ENCODE peak calls at places on chromosome 1, in six cellular contexts. U is lower lobe of right lung, C is posterior vena cava, P is tibial nerve, W is T-helper 1 cell, V is MCF 10A. T is an unnamed sample.

GRCh38 chr1:63087966-63088365 is 234.4 kb upstream of the FOXD3 start:
- DNase-seq in U (no peak), C (no peak), P (no peak), W (no peak), V (no peak), T (no peak)

GRCh38 chr1:169322138-169322537 is 45.5 kb downstream of the NME7 start:
- DNase-seq in U (no peak), C (no peak), P (no peak), W (no peak), V (no peak), T (no peak)

GRCh38 chr1:96521994-96522760 is 199.4 kb upstream of the PTBP2 start:
- DNase-seq in U (no peak), C (no peak), P (no peak), W (no peak), V (peak; percentile 38), T (peak; percentile 68)

GRCh38 chr1:98398649-98399048 is 262.9 kb upstream of the SNX7 start:
- DNase-seq in U (no peak), C (no peak), P (no peak), W (peak; percentile 30), V (no peak), T (no peak)

GRCh38 chr1:168598963-168599362 is 22.6 kb downstream of the XCL1 start:
- DNase-seq in U (no peak), C (no peak), P (no peak), W (no peak), V (no peak), T (peak; percentile 32)

GRCh38 chr1:1351511-1352427 is 2.6 kb upstream of the DVL1 start:
- DNase-seq in U (no peak), C (no peak), P (no peak), W (no peak), V (no peak), T (no peak)

GRCh38 chr1:154803203-154803920 is 66.7 kb downstream of the KCNN3 start:
- DNase-seq in U (no peak), C (no peak), P (no peak), W (no peak), V (no peak), T (no peak)

GRCh38 chr1:160108888-160109662 is 6.5 kb upstream of the ATP1A2 start:
- DNase-seq in U (no peak), C (no peak), P (no peak), W (peak; percentile 61), V (peak; percentile 88), T (peak; percentile 60)

GRCh38 chr1:54547601-54548388 is at the start of gene ACOT11:
- DNase-seq in U (peak; percentile 77), C (peak; percentile 91), P (peak; percentile 64), W (no peak), V (peak; percentile 22), T (no peak)

GRCh38 chr1:118210723-118211110 is 25.7 kb upstream of the SPAG17 start:
- DNase-seq in U (no peak), C (no peak), P (no peak), W (no peak), V (peak; percentile 1), T (peak; percentile 89)

GRCh38 chr1:32128479-32128878 is 20.6 kb downstream of the KPNA6 start:
- DNase-seq in U (no peak), C (no peak), P (no peak), W (no peak), V (no peak), T (no peak)

GRCh38 chr1:238370600-238370999 is 479.9 kb upstream of the ZP4 start:
- DNase-seq in U (no peak), C (no peak), P (no peak), W (no peak), V (no peak), T (no peak)

GRCh38 chr1:28601696-28602095 is 9.6 kb downstream of the RAB42 start:
- DNase-seq in U (no peak), C (no peak), P (no peak), W (peak; percentile 54), V (peak; percentile 92), T (peak; percentile 78)

GRCh38 chr1:42266253-42267135 is 68.5 kb downstream of the FOXJ3 start:
- DNase-seq in U (no peak), C (no peak), P (no peak), W (no peak), V (no peak), T (peak; percentile 36)

GRCh38 chr1:1402081-1402900 is 3.2 kb upstream of the CCNL2 start:
- DNase-seq in U (no peak), C (no peak), P (no peak), W (peak; percentile 24), V (peak; percentile 73), T (peak; percentile 95)

GRCh38 chr1:163084330-163084729 is 15.2 kb downstream of the RGS4 start:
- DNase-seq in U (no peak), C (no peak), P (no peak), W (no peak), V (no peak), T (peak; percentile 26)

GRCh38 chr1:21896652-21897532 is 40.2 kb downstream of the HSPG2 start:
- DNase-seq in U (peak; percentile 68), C (peak; percentile 94), P (peak; percentile 71), W (no peak), V (no peak), T (no peak)

GRCh38 chr1:206470692-206471414 is 577 bp downstream of the IKBKE start:
- DNase-seq in U (no peak), C (no peak), P (no peak), W (peak; percentile 72), V (peak; percentile 74), T (peak; percentile 62)

T was measured in epithelial cell of esophagus.